ENCODE peak calls at places on chromosomes 3 and 15, in five cellular contexts. S, I, B, W and X are unnamed samples.

GRCh38 chr3:193132923-193133463 is 108.0 kb upstream of the PLAAT1 start:
- DNase-seq in S (peak), I (no peak), B (peak), W (peak), X (no peak)

GRCh38 chr15:61195116-61196002 is 33.7 kb downstream of the RORA start:
- DNase-seq in S (peak), I (no peak), B (peak), W (peak), X (peak)

GRCh38 chr3:67509471-67510075 is 144.8 kb downstream of the SUCLG2 start:
- DNase-seq in S (peak), I (no peak), B (peak), W (no peak), X (no peak)

GRCh38 chr15:73146419-73146818 is 94.2 kb downstream of the NEO1 start:
- DNase-seq in S (no peak), I (no peak), B (no peak), W (no peak), X (no peak)

GRCh38 chr15:69908518-69909420 is 188.9 kb downstream of the TLE3 start:
- DNase-seq in S (peak), I (no peak), B (no peak), W (peak), X (no peak)

GRCh38 chr3:115580566-115580965 is 42.7 kb upstream of the GAP43 start:
- DNase-seq in S (peak), I (no peak), B (peak), W (no peak), X (no peak)

GRCh38 chr3:127177226-127177625 is 15.7 kb upstream of the PRR23E start:
- DNase-seq in S (peak), I (peak), B (no peak), W (peak), X (no peak)

GRCh38 chr3:42187936-42188335 is 78.0 kb downstream of the CCK start:
- DNase-seq in S (no peak), I (no peak), B (no peak), W (no peak), X (no peak)

GRCh38 chr3:194577985-194578905 is 55.0 kb downstream of the TMEM44 start:
- DNase-seq in S (peak), I (no peak), B (peak), W (peak), X (no peak)

GRCh38 chr15:67660446-67660845 is 117.9 kb downstream of the MAP2K5 start:
- DNase-seq in S (no peak), I (no peak), B (no peak), W (no peak), X (no peak)

GRCh38 chr15:77057650-77058049 is 13.3 kb downstream of the TSPAN3 start:
- DNase-seq in S (no peak), I (no peak), B (no peak), W (peak), X (no peak)

GRCh38 chr3:4220050-4220449 is 83.1 kb upstream of the SETMAR start:
- DNase-seq in S (no peak), I (no peak), B (no peak), W (no peak), X (no peak)

GRCh38 chr15:26738996-26739395 is 33.9 kb downstream of the GABRB3 start:
- DNase-seq in S (no peak), I (no peak), B (no peak), W (no peak), X (no peak)

GRCh38 chr15:66883322-66883911 is 181.4 kb downstream of the SMAD6 start:
- DNase-seq in S (peak), I (peak), B (peak), W (peak), X (no peak)

GRCh38 chr15:75646944-75647364 is 758 bp upstream of the SNX33 start:
- DNase-seq in S (no peak), I (peak), B (no peak), W (peak), X (no peak)

GRCh38 chr3:155745795-155746550 is 1.1 kb upstream of the PLCH1 start:
- DNase-seq in S (no peak), I (peak), B (peak), W (peak), X (no peak)

GRCh38 chr3:178078933-178079332 is 457.3 kb upstream of the KCNMB2 start:
- DNase-seq in S (peak), I (no peak), B (peak), W (no peak), X (no peak)